ENCODE peak calls at places on chromosomes 6 and 20, in nine cellular contexts. H is heart right ventricle, W is hippocampal formation, Z is choroid plexus epithelial cell, R is T-helper 17 cell, X is endothelial cell, F is fibroblast of lung, Y is Panc1, G is Calu3. S is an unnamed sample.

GRCh38 chr6:134247271-134247833 is 70.6 kb downstream of the SGK1 start:
- DNase-seq in H (no peak), W (no peak), Z (no peak), R (peak), X (no peak), F (no peak), Y (no peak), G (peak), S (no peak)

GRCh38 chr6:55818482-55818881 is 56.9 kb downstream of the BMP5 start:
- DNase-seq in H (no peak), W (no peak), Z (peak), R (no peak), X (no peak), F (peak), Y (no peak), G (no peak), S (no peak)

GRCh38 chr6:116556065-116556464 is 2.5 kb downstream of the CALHM4 start:
- DNase-seq in H (no peak), W (no peak), Z (peak), R (no peak), X (no peak), F (peak), Y (no peak), G (no peak), S (no peak)

GRCh38 chr20:64223526-64224067 is 32.0 kb upstream of the PCMTD2 start:
- DNase-seq in H (peak), W (no peak), Z (peak), R (no peak), X (peak), F (peak), Y (no peak), G (no peak), S (no peak)

GRCh38 chr6:11434565-11435326 is 102.8 kb upstream of the TMEM170B start:
- DNase-seq in H (no peak), W (no peak), Z (peak), R (no peak), X (no peak), F (peak), Y (no peak), G (peak), S (no peak)

GRCh38 chr20:3222635-3223600 is 13.6 kb downstream of the ITPA start:
- DNase-seq in H (peak), W (no peak), Z (no peak), R (no peak), X (no peak), F (no peak), Y (no peak), G (no peak), S (no peak)

GRCh38 chr6:134628154-134628553 is 310.2 kb upstream of the SGK1 start:
- DNase-seq in H (no peak), W (no peak), Z (no peak), R (no peak), X (no peak), F (no peak), Y (no peak), G (no peak), S (no peak)

GRCh38 chr6:160248538-160248937 is 10.1 kb downstream of the SLC22A2 start:
- DNase-seq in H (no peak), W (no peak), Z (no peak), R (no peak), X (no peak), F (no peak), Y (no peak), G (no peak), S (no peak)

GRCh38 chr20:43686820-43687219 is 19.9 kb downstream of the MYBL2 start:
- DNase-seq in H (no peak), W (no peak), Z (no peak), R (no peak), X (no peak), F (no peak), Y (no peak), G (no peak), S (no peak)

GRCh38 chr6:43054206-43054943 is 724 bp upstream of the CUL7 start:
- DNase-seq in H (no peak), W (no peak), Z (no peak), R (no peak), X (no peak), F (no peak), Y (no peak), G (no peak), S (no peak)

GRCh38 chr20:462199-462991 is at the start of gene TBC1D20:
- DNase-seq in H (peak), W (peak), Z (peak), R (peak), X (peak), F (peak), Y (peak), G (peak), S (peak)

GRCh38 chr20:48128436-48128835 is 343.2 kb upstream of the SULF2 start:
- DNase-seq in H (no peak), W (no peak), Z (no peak), R (no peak), X (no peak), F (no peak), Y (no peak), G (no peak), S (no peak)

GRCh38 chr6:15513131-15513771 is 149.6 kb downstream of the DTNBP1 start:
- DNase-seq in H (no peak), W (no peak), Z (no peak), R (no peak), X (no peak), F (no peak), Y (no peak), G (no peak), S (no peak)

GRCh38 chr20:36454664-36455427 is 86.5 kb upstream of the MYL9 start:
- DNase-seq in H (peak), W (peak), Z (no peak), R (no peak), X (no peak), F (no peak), Y (no peak), G (peak), S (no peak)

GRCh38 chr6:99521557-99522286 is 6.5 kb upstream of the USP45 start:
- DNase-seq in H (no peak), W (no peak), Z (peak), R (no peak), X (no peak), F (peak), Y (no peak), G (peak), S (no peak)

GRCh38 chr6:1846611-1847010 is 236.9 kb downstream of the FOXC1 start:
- DNase-seq in H (no peak), W (no peak), Z (no peak), R (no peak), X (no peak), F (no peak), Y (no peak), G (no peak), S (no peak)

GRCh38 chr6:40039042-40039441 is 104.8 kb upstream of the MOCS1 start:
- DNase-seq in H (no peak), W (no peak), Z (no peak), R (no peak), X (no peak), F (no peak), Y (no peak), G (no peak), S (no peak)

GRCh38 chr6:135250234-135250633 is 69.1 kb downstream of the MYB start:
- DNase-seq in H (no peak), W (no peak), Z (no peak), R (no peak), X (no peak), F (no peak), Y (no peak), G (no peak), S (no peak)

GRCh38 chr20:57483287-57484050 is 41.5 kb downstream of the CTCFL start:
- DNase-seq in H (no peak), W (no peak), Z (no peak), R (no peak), X (no peak), F (no peak), Y (no peak), G (no peak), S (no peak)

GRCh38 chr20:46111028-46111835 is 6.9 kb upstream of the CD40 start:
- DNase-seq in H (peak), W (peak), Z (no peak), R (no peak), X (no peak), F (peak), Y (no peak), G (no peak), S (peak)

GRCh38 chr6:65202738-65203137 is 504.3 kb downstream of the EYS start:
- DNase-seq in H (no peak), W (no peak), Z (no peak), R (no peak), X (no peak), F (no peak), Y (no peak), G (no peak), S (no peak)

GRCh38 chr6:13946506-13946905 is 21.8 kb downstream of the RNF182 start:
- DNase-seq in H (no peak), W (no peak), Z (no peak), R (no peak), X (no peak), F (no peak), Y (no peak), G (no peak), S (no peak)

GRCh38 chr6:43089467-43089866 is 13.4 kb downstream of the PTK7 start:
- DNase-seq in H (no peak), W (no peak), Z (no peak), R (no peak), X (no peak), F (no peak), Y (no peak), G (no peak), S (no peak)

GRCh38 chr6:149266659-149267058 is 50.9 kb upstream of the TAB2 start:
- DNase-seq in H (no peak), W (no peak), Z (no peak), R (no peak), X (no peak), F (no peak), Y (no peak), G (no peak), S (no peak)

GRCh38 chr6:13216236-13216933 is 112.0 kb downstream of the TBC1D7 start:
- DNase-seq in H (no peak), W (no peak), Z (no peak), R (no peak), X (no peak), F (no peak), Y (no peak), G (no peak), S (no peak)

GRCh38 chr6:122389704-122390103 is 9.7 kb upstream of the HSF2 start:
- DNase-seq in H (no peak), W (no peak), Z (no peak), R (no peak), X (no peak), F (peak), Y (no peak), G (no peak), S (no peak)

GRCh38 chr6:2979819-2980464 is 8.6 kb upstream of the SERPINB6 start:
- DNase-seq in H (no peak), W (no peak), Z (no peak), R (no peak), X (no peak), F (no peak), Y (no peak), G (no peak), S (no peak)

GRCh38 chr6:123810214-123810613 is 6.5 kb downstream of the NKAIN2 start:
- DNase-seq in H (no peak), W (no peak), Z (no peak), R (no peak), X (no peak), F (no peak), Y (no peak), G (no peak), S (no peak)

GRCh38 chr6:80641591-80641990 is 535.1 kb downstream of the BCKDHB start:
- DNase-seq in H (no peak), W (no peak), Z (peak), R (no peak), X (no peak), F (no peak), Y (no peak), G (no peak), S (no peak)